ENCODE peak calls at places on chromosomes 12 and 14, in nine cellular contexts. H is adipocyte, P is SK-N-MC, D is H1, X is mesendoderm, Z is Karpas-422, K is neuronal stem cell, M is K562, Y is HCT116. U is an unnamed sample.

GRCh38 chr12:90343966-90344365 is 611.0 kb downstream of the CCER1 start:
- DNase-seq in H (no peak), P (no peak), D (no peak), X (no peak), Z (no peak), K (no peak), M (no peak), Y (no peak), U (no peak)

GRCh38 chr12:3171195-3171591 is 94.0 kb downstream of the TSPAN9 start:
- DNase-seq in H (no peak), P (no peak), D (no peak), X (peak), Z (no peak), K (no peak), M (no peak), Y (no peak), U (no peak)

GRCh38 chr14:54529811-54530210 is 20.1 kb downstream of the CGRRF1 start:
- DNase-seq in H (peak), P (no peak), D (no peak), X (no peak), Z (no peak), K (no peak), M (no peak), Y (no peak), U (no peak)

GRCh38 chr14:37819155-37820015 is 224.0 kb downstream of the TTC6 start:
- DNase-seq in H (peak), P (no peak), D (no peak), X (peak), Z (no peak), K (no peak), M (no peak), Y (no peak), U (no peak)

GRCh38 chr12:50166776-50167025 is 468 bp downstream of the CERS5 start:
- DNase-seq in H (peak), P (no peak), D (no peak), X (no peak), Z (peak), K (no peak), M (peak), Y (no peak), U (no peak)

GRCh38 chr12:77995436-77996167 is 164.9 kb downstream of the NAV3 start:
- DNase-seq in H (peak), P (no peak), D (no peak), X (no peak), Z (no peak), K (no peak), M (no peak), Y (peak), U (no peak)

GRCh38 chr12:105445261-105446015 is 114.9 kb downstream of the C12orf75 start:
- DNase-seq in H (peak), P (no peak), D (no peak), X (peak), Z (no peak), K (no peak), M (no peak), Y (no peak), U (no peak)

GRCh38 chr14:92890830-92891598 is 31.9 kb upstream of the CHGA start:
- DNase-seq in H (no peak), P (no peak), D (no peak), X (no peak), Z (no peak), K (no peak), M (no peak), Y (no peak), U (no peak)

GRCh38 chr12:2988494-2988893 is 29.3 kb downstream of the TEAD4 start:
- DNase-seq in H (no peak), P (no peak), D (no peak), X (peak), Z (no peak), K (no peak), M (no peak), Y (no peak), U (peak)

GRCh38 chr14:69399750-69400149 is 1.3 kb downstream of the SLC39A9 start:
- DNase-seq in H (no peak), P (no peak), D (no peak), X (no peak), Z (no peak), K (no peak), M (peak), Y (no peak), U (no peak)

GRCh38 chr14:69395929-69396328 is 2.2 kb downstream of the ERH start:
- DNase-seq in H (peak), P (no peak), D (no peak), X (no peak), Z (no peak), K (no peak), M (no peak), Y (no peak), U (no peak)

GRCh38 chr14:69398818-69399210 is 322 bp downstream of the SLC39A9 start:
- DNase-seq in H (no peak), P (no peak), D (no peak), X (no peak), Z (no peak), K (no peak), M (no peak), Y (no peak), U (no peak)

GRCh38 chr14:69398053-69398817 is at the start of the genes ERH and SLC39A9:
- DNase-seq in H (peak), P (peak), D (peak), X (peak), Z (peak), K (peak), M (peak), Y (peak), U (peak)

DNA sequence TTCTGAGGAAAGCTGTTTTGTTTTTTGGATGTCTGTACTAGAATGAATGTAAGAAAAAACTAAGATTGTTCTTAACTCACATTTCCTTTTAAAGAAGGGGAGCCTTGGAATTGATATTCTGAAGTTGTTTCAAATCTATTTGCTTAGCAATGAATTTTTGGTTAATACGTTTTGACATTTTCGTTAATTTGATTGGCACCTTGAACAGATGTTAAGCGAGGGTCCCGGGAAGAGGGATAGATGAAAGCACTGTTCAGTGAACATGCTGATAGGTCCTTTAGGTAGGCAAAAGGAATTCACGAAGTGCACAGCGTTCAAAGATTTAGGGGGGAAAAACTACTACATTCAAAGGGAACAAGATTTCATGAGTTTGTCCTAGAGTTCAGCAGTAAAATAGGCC is 1.7 kb downstream of the SLC39A9 start:
- DNase-seq in H (no peak), P (no peak), D (no peak), X (no peak), Z (no peak), K (no peak), M (no peak), Y (no peak), U (no peak)
- H3K9ac ChIP-seq in H (peak), P (peak), D (no peak), X (peak), Z (peak), K (no peak), M (peak), Y (peak), U (no peak)

GRCh38 chr12:67068773-67069450 is 200.2 kb upstream of the CAND1 start:
- DNase-seq in H (peak), P (no peak), D (peak), X (peak), Z (no peak), K (peak), M (no peak), Y (no peak), U (peak)

GRCh38 chr12:67070307-67070600 is 198.9 kb upstream of the CAND1 start:
- DNase-seq in H (no peak), P (no peak), D (peak), X (peak), Z (no peak), K (no peak), M (no peak), Y (no peak), U (no peak)

GRCh38 chr12:67068204-67068731 is 200.9 kb upstream of the CAND1 start:
- DNase-seq in H (peak), P (no peak), D (peak), X (peak), Z (no peak), K (peak), M (no peak), Y (no peak), U (no peak)

GRCh38 chr12:67069451-67070306 is 199.5 kb upstream of the CAND1 start:
- DNase-seq in H (peak), P (no peak), D (peak), X (peak), Z (peak), K (peak), M (no peak), Y (no peak), U (peak)

GRCh38 chr12:67067453-67068203 is 201.5 kb upstream of the CAND1 start:
- DNase-seq in H (no peak), P (no peak), D (peak), X (no peak), Z (no peak), K (no peak), M (no peak), Y (no peak), U (no peak)
- H3K4me3 ChIP-seq in H (no peak), P (peak), D (peak), X (peak), Z (no peak), K (peak), M (no peak), Y (no peak), U (peak)

DNA sequence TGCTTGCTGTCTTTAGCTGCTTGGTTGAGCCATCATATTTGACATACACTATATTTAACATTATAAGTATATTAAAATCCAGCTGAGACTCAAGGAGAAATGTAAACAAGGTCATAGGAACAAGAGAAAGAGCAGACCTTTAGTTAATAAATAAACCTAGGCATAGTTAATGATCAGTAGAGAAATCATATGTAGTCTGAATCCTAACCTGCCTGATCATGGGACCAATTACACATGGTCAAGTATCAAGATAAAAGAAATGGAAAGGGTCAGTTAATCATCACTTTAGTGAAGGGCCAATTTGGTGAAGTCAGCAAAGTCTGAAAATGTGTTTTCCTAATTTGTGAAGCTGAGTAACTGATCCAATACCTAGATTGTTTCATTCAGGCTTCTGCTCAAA is 7.5 kb downstream of the RNF212B start:
- DNase-seq in H (no peak), P (no peak), D (no peak), X (no peak), Z (no peak), K (no peak), M (no peak), Y (no peak), U (no peak)
- H3K9ac ChIP-seq in H (no peak), P (no peak), D (no peak), X (no peak), Z (no peak), K (no peak), M (no peak), Y (no peak), U (no peak)

DNA sequence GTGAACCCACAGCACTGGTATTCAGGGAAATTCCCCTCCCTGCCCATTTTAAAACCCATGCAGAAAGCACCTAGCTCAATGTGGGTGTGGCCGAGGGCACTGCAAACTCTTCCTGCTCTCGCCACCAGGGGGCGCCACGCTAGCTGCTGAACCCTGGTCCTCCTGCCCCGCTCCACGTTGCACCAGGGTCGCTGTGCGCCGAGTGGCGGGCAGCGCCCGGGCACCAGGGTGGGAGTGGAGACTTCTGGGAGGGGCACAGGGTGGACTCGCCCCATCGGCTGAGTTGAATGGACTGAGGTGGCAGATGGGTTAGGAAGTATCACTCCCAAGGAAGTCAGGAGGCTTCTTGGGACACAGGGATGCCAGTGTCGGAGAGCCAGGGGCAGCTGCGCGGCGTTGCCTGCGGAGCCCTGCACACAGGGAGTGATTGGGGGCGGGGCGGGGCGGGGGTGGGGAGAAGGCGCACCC is 48.1 kb upstream of the BCL11B start:
- DNase-seq in H (peak), P (no peak), D (peak), X (peak), Z (peak), K (peak), M (peak), Y (peak), U (peak)
- H3K4me3 ChIP-seq in H (no peak), P (no peak), D (no peak), X (no peak), Z (no peak), K (no peak), M (no peak), Y (no peak), U (no peak)

GRCh38 chr12:128798543-128799341 is 25.0 kb downstream of the SLC15A4 start:
- DNase-seq in H (no peak), P (no peak), D (no peak), X (no peak), Z (peak), K (no peak), M (no peak), Y (no peak), U (no peak)
- H3K9ac ChIP-seq in H (no peak), P (no peak), D (no peak), X (no peak), Z (no peak), K (peak), M (no peak), Y (no peak), U (no peak)

DNA sequence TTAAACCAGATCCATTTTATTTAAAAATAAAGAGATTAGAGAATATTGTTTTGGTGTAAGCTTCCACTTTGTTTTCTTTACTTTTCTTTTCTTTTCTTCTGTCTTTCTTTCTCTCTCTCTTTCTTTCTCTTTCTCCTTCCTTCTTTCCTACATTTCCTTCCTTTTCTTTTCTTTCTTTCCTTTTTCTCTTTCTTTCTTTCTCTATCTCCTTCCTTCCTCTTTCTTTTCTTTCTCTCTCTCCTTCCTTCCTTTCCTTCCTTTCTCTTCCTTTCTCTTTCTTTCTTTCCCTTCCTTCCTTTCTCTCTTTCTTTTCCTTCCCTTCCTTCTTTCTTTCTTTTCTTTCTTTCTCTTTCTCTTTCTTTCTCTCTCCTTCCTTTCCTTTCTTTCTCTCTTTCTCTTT is 100.8 kb downstream of the TMTC3 start:
- DNase-seq in H (no peak), P (no peak), D (no peak), X (no peak), Z (no peak), K (no peak), M (no peak), Y (no peak), U (no peak)
- H3K4me3 ChIP-seq in H (peak), P (no peak), D (no peak), X (no peak), Z (no peak), K (no peak), M (no peak), Y (no peak), U (no peak)

GRCh38 chr12:46363582-46364299 is 8.8 kb downstream of the SLC38A2 start:
- DNase-seq in H (no peak), P (no peak), D (no peak), X (no peak), Z (no peak), K (no peak), M (no peak), Y (no peak), U (no peak)
- H3K9ac ChIP-seq in H (peak), P (peak), D (no peak), X (no peak), Z (no peak), K (no peak), M (no peak), Y (no peak), U (no peak)

GRCh38 chr14:28240909-28241308 is 525.7 kb upstream of the FOXG1 start:
- DNase-seq in H (no peak), P (no peak), D (no peak), X (no peak), Z (no peak), K (no peak), M (no peak), Y (no peak), U (no peak)

GRCh38 chr14:28245216-28245615 is 521.4 kb upstream of the FOXG1 start:
- DNase-seq in H (no peak), P (no peak), D (no peak), X (no peak), Z (no peak), K (no peak), M (no peak), Y (no peak), U (no peak)

GRCh38 chr14:28242895-28243294 is 523.7 kb upstream of the FOXG1 start:
- DNase-seq in H (no peak), P (no peak), D (no peak), X (no peak), Z (no peak), K (no peak), M (no peak), Y (no peak), U (no peak)

GRCh38 chr14:28243600-28243999 is 523.0 kb upstream of the FOXG1 start:
- DNase-seq in H (peak), P (no peak), D (no peak), X (peak), Z (no peak), K (peak), M (no peak), Y (no peak), U (no peak)
- H3K4me3 ChIP-seq in H (no peak), P (no peak), D (no peak), X (no peak), Z (no peak), K (no peak), M (no peak), Y (no peak), U (no peak)

GRCh38 chr12:47085815-47086252 is 6.1 kb upstream of the AMIGO2 start:
- DNase-seq in H (peak), P (no peak), D (no peak), X (peak), Z (no peak), K (no peak), M (peak), Y (no peak), U (no peak)
- H3K9ac ChIP-seq in H (no peak), P (peak), D (no peak), X (no peak), Z (no peak), K (no peak), M (peak), Y (peak), U (no peak)